ENCODE peak calls at places on chromosomes 3 and 15, in nine cellular contexts. One of them, this sample, is unnamed.

GRCh38 chr3:18444597-18445420 is 19.7 kb upstream of the SATB1 start:
- DNase-seq in heart left ventricle: peak; percentile 89
- DNase-seq in choroid plexus epithelial cell: peak; percentile 44
- DNase-seq in uterus: peak; percentile 36
- DNase-seq in lower leg skin: peak; percentile 91
- DNase-seq in foreskin fibroblast: peak; percentile 86
- DNase-seq in OCI-LY7: peak; percentile 60
- DNase-seq in endothelial cell of umbilical vein: peak; percentile 35
- DNase-seq in HFF-Myc: no peak
- DNase-seq in this sample: peak; percentile 95

GRCh38 chr15:86691091-86691490 is 611.4 kb downstream of the AGBL1 start:
- DNase-seq in heart left ventricle: no peak
- DNase-seq in choroid plexus epithelial cell: peak; percentile 0
- DNase-seq in HFF-Myc: no peak
- DNase-seq in lower leg skin: no peak
- DNase-seq in foreskin fibroblast: no peak
- DNase-seq in uterus: no peak
- DNase-seq in OCI-LY7: no peak
- DNase-seq in endothelial cell of umbilical vein: no peak
- DNase-seq in this sample: no peak

GRCh38 chr3:152175576-152175883 is 93.2 kb upstream of the MBNL1 start:
- DNase-seq in heart left ventricle: no peak
- DNase-seq in foreskin fibroblast: peak; percentile 91
- DNase-seq in lower leg skin: no peak
- DNase-seq in uterus: no peak
- DNase-seq in endothelial cell of umbilical vein: peak; percentile 72
- DNase-seq in choroid plexus epithelial cell: peak; percentile 94
- DNase-seq in OCI-LY7: no peak
- DNase-seq in HFF-Myc: no peak
- DNase-seq in this sample: no peak

GRCh38 chr3:142467738-142468137 is 19.9 kb upstream of the XRN1 start:
- DNase-seq in endothelial cell of umbilical vein: no peak
- DNase-seq in choroid plexus epithelial cell: no peak
- DNase-seq in foreskin fibroblast: no peak
- DNase-seq in lower leg skin: no peak
- DNase-seq in uterus: no peak
- DNase-seq in OCI-LY7: no peak
- DNase-seq in heart left ventricle: no peak
- DNase-seq in HFF-Myc: no peak
- DNase-seq in this sample: no peak

GRCh38 chr15:95287774-95288173 is 1042.7 kb upstream of the NR2F2 start:
- DNase-seq in OCI-LY7: no peak
- DNase-seq in uterus: no peak
- DNase-seq in foreskin fibroblast: no peak
- DNase-seq in HFF-Myc: no peak
- DNase-seq in endothelial cell of umbilical vein: peak; percentile 46
- DNase-seq in heart left ventricle: no peak
- DNase-seq in lower leg skin: no peak
- DNase-seq in choroid plexus epithelial cell: peak; percentile 55
- DNase-seq in this sample: no peak

GRCh38 chr3:27376109-27376772 is 7.1 kb upstream of the NEK10 start:
- DNase-seq in heart left ventricle: no peak
- DNase-seq in OCI-LY7: no peak
- DNase-seq in uterus: no peak
- DNase-seq in lower leg skin: no peak
- DNase-seq in choroid plexus epithelial cell: no peak
- DNase-seq in foreskin fibroblast: no peak
- DNase-seq in endothelial cell of umbilical vein: no peak
- DNase-seq in HFF-Myc: no peak
- DNase-seq in this sample: no peak

GRCh38 chr3:59818-60217 is 136.7 kb upstream of the CHL1 start:
- DNase-seq in uterus: no peak
- DNase-seq in foreskin fibroblast: no peak
- DNase-seq in HFF-Myc: no peak
- DNase-seq in lower leg skin: no peak
- DNase-seq in heart left ventricle: no peak
- DNase-seq in endothelial cell of umbilical vein: no peak
- DNase-seq in choroid plexus epithelial cell: no peak
- DNase-seq in OCI-LY7: no peak
- DNase-seq in this sample: no peak

GRCh38 chr15:86571873-86572272 is 492.2 kb downstream of the AGBL1 start:
- DNase-seq in uterus: no peak
- DNase-seq in lower leg skin: no peak
- DNase-seq in heart left ventricle: no peak
- DNase-seq in foreskin fibroblast: no peak
- DNase-seq in HFF-Myc: no peak
- DNase-seq in endothelial cell of umbilical vein: no peak
- DNase-seq in choroid plexus epithelial cell: no peak
- DNase-seq in OCI-LY7: no peak
- DNase-seq in this sample: no peak

GRCh38 chr3:137071104-137071503 is 113.3 kb downstream of the IL20RB start:
- DNase-seq in uterus: no peak
- DNase-seq in foreskin fibroblast: no peak
- DNase-seq in endothelial cell of umbilical vein: no peak
- DNase-seq in lower leg skin: no peak
- DNase-seq in HFF-Myc: no peak
- DNase-seq in heart left ventricle: no peak
- DNase-seq in choroid plexus epithelial cell: peak; percentile 2
- DNase-seq in OCI-LY7: no peak
- DNase-seq in this sample: no peak

GRCh38 chr3:40096561-40097506 is 212.7 kb upstream of the EIF1B start:
- DNase-seq in uterus: no peak
- DNase-seq in endothelial cell of umbilical vein: no peak
- DNase-seq in lower leg skin: no peak
- DNase-seq in heart left ventricle: no peak
- DNase-seq in HFF-Myc: no peak
- DNase-seq in choroid plexus epithelial cell: no peak
- DNase-seq in foreskin fibroblast: peak; percentile 66
- DNase-seq in OCI-LY7: no peak
- DNase-seq in this sample: no peak

GRCh38 chr3:31890742-31891469 is 90.2 kb downstream of the OSBPL10 start:
- DNase-seq in uterus: no peak
- DNase-seq in foreskin fibroblast: no peak
- DNase-seq in heart left ventricle: no peak
- DNase-seq in OCI-LY7: no peak
- DNase-seq in lower leg skin: no peak
- DNase-seq in HFF-Myc: no peak
- DNase-seq in endothelial cell of umbilical vein: no peak
- DNase-seq in choroid plexus epithelial cell: no peak
- DNase-seq in this sample: no peak

GRCh38 chr15:101618861-101619614 is 33.1 kb downstream of the TM2D3 start:
- DNase-seq in OCI-LY7: no peak
- DNase-seq in lower leg skin: no peak
- DNase-seq in foreskin fibroblast: no peak
- DNase-seq in endothelial cell of umbilical vein: peak; percentile 14
- DNase-seq in HFF-Myc: no peak
- DNase-seq in choroid plexus epithelial cell: no peak
- DNase-seq in uterus: no peak
- DNase-seq in heart left ventricle: no peak
- DNase-seq in this sample: no peak

GRCh38 chr3:156732715-156733114 is 58.3 kb downstream of the TIPARP start:
- DNase-seq in lower leg skin: no peak
- DNase-seq in HFF-Myc: no peak
- DNase-seq in OCI-LY7: no peak
- DNase-seq in heart left ventricle: no peak
- DNase-seq in uterus: no peak
- DNase-seq in choroid plexus epithelial cell: no peak
- DNase-seq in foreskin fibroblast: no peak
- DNase-seq in endothelial cell of umbilical vein: no peak
- DNase-seq in this sample: no peak

GRCh38 chr15:69554321-69554961 is 101.8 kb downstream of the RPLP1 start:
- DNase-seq in OCI-LY7: no peak
- DNase-seq in HFF-Myc: no peak
- DNase-seq in lower leg skin: no peak
- DNase-seq in heart left ventricle: no peak
- DNase-seq in choroid plexus epithelial cell: no peak
- DNase-seq in endothelial cell of umbilical vein: no peak
- DNase-seq in uterus: no peak
- DNase-seq in foreskin fibroblast: no peak
- DNase-seq in this sample: no peak

GRCh38 chr3:139691619-139692018 is 13.8 kb upstream of the NMNAT3 start:
- DNase-seq in foreskin fibroblast: no peak
- DNase-seq in endothelial cell of umbilical vein: no peak
- DNase-seq in OCI-LY7: no peak
- DNase-seq in uterus: no peak
- DNase-seq in lower leg skin: no peak
- DNase-seq in heart left ventricle: no peak
- DNase-seq in HFF-Myc: no peak
- DNase-seq in choroid plexus epithelial cell: no peak
- DNase-seq in this sample: no peak

GRCh38 chr3:139694542-139694941 is 16.8 kb upstream of the NMNAT3 start:
- DNase-seq in foreskin fibroblast: no peak
- DNase-seq in endothelial cell of umbilical vein: no peak
- DNase-seq in lower leg skin: no peak
- DNase-seq in OCI-LY7: no peak
- DNase-seq in uterus: no peak
- DNase-seq in heart left ventricle: no peak
- DNase-seq in choroid plexus epithelial cell: no peak
- DNase-seq in HFF-Myc: no peak
- DNase-seq in this sample: no peak

GRCh38 chr3:139695007-139695406 is 17.2 kb upstream of the NMNAT3 start:
- DNase-seq in OCI-LY7: no peak
- DNase-seq in endothelial cell of umbilical vein: no peak
- DNase-seq in HFF-Myc: no peak
- DNase-seq in choroid plexus epithelial cell: no peak
- DNase-seq in uterus: no peak
- DNase-seq in lower leg skin: no peak
- DNase-seq in heart left ventricle: no peak
- DNase-seq in foreskin fibroblast: no peak
- DNase-seq in this sample: no peak

GRCh38 chr3:139695701-139696422 is 18.1 kb upstream of the NMNAT3 start:
- DNase-seq in endothelial cell of umbilical vein: no peak
- DNase-seq in HFF-Myc: no peak
- DNase-seq in OCI-LY7: no peak
- DNase-seq in foreskin fibroblast: no peak
- DNase-seq in heart left ventricle: no peak
- DNase-seq in lower leg skin: no peak
- DNase-seq in uterus: no peak
- DNase-seq in choroid plexus epithelial cell: no peak
- DNase-seq in this sample: no peak
- TF ChIP-seq CTCF in endothelial cell of umbilical vein: no peak
- TF ChIP-seq CTCF in HFF-Myc: no peak
- TF ChIP-seq CTCF in OCI-LY7: no peak
- TF ChIP-seq CTCF in foreskin fibroblast: no peak
- TF ChIP-seq CTCF in heart left ventricle: no peak
- TF ChIP-seq CTCF in lower leg skin: no peak
- TF ChIP-seq CTCF in uterus: no peak
- TF ChIP-seq CTCF in choroid plexus epithelial cell: no peak
- TF ChIP-seq CTCF in this sample: no peak

DNA sequence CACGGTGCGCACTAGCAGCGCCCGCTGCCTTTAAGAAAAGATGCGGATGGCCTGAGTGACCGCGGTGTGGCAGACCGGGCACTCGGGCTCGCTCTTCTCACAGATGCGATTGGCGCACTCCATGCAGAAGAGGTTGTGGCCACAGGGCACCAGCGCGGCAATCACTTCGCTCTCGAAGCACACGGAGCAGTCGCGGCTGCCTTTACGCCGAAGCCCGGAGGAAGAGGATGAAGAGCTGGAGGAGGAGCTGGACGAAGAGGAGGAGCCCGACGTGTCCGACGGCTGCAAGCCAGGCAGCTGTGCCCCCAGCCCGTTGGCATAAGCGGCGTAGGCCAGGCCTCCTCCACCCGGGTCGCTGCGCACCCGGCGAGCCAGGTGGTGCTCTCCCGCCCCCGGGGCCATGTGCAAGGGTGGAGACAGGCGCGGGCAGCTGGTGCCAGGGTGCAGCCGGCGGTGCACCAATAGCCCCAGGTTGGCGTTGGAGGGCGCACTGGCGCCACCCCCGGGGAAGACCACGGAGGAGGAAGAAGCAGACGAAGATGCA is 2.6 kb downstream of the MEX3B start:
- DNase-seq in uterus: no peak
- DNase-seq in HFF-Myc: no peak
- DNase-seq in endothelial cell of umbilical vein: no peak
- DNase-seq in OCI-LY7: no peak
- DNase-seq in foreskin fibroblast: peak; percentile 33
- DNase-seq in choroid plexus epithelial cell: no peak
- DNase-seq in lower leg skin: no peak
- DNase-seq in heart left ventricle: no peak
- DNase-seq in this sample: peak; percentile 76
- H3K4me3 ChIP-seq in uterus: no peak overlapping the region
- H3K4me3 ChIP-seq in HFF-Myc: peak overlapping the region; percentile 82
- H3K4me3 ChIP-seq in endothelial cell of umbilical vein: no peak overlapping the region
- H3K4me3 ChIP-seq in OCI-LY7: no peak overlapping the region
- H3K4me3 ChIP-seq in foreskin fibroblast: peak overlapping the region; percentile 87
- H3K4me3 ChIP-seq in choroid plexus epithelial cell: peak overlapping the region; percentile 75
- H3K4me3 ChIP-seq in lower leg skin: no peak overlapping the region
- H3K4me3 ChIP-seq in heart left ventricle: peak overlapping the region; percentile 92
- H3K4me3 ChIP-seq in this sample: no peak overlapping the region

GRCh38 chr15:67074886-67075229 is 9.5 kb downstream of the SMAD3 start:
- DNase-seq in choroid plexus epithelial cell: no peak
- DNase-seq in lower leg skin: no peak
- DNase-seq in OCI-LY7: no peak
- DNase-seq in endothelial cell of umbilical vein: no peak
- DNase-seq in foreskin fibroblast: peak; percentile 43
- DNase-seq in uterus: no peak
- DNase-seq in HFF-Myc: no peak
- DNase-seq in heart left ventricle: no peak
- DNase-seq in this sample: no peak
- TF ChIP-seq CTCF in choroid plexus epithelial cell: no peak
- TF ChIP-seq CTCF in lower leg skin: no peak
- TF ChIP-seq CTCF in OCI-LY7: no peak
- TF ChIP-seq CTCF in endothelial cell of umbilical vein: no peak
- TF ChIP-seq CTCF in foreskin fibroblast: no peak
- TF ChIP-seq CTCF in uterus: no peak
- TF ChIP-seq CTCF in HFF-Myc: no peak
- TF ChIP-seq CTCF in heart left ventricle: no peak
- TF ChIP-seq CTCF in this sample: no peak

GRCh38 chr3:51390186-51390585 is 899 bp upstream of the RBM15B start:
- DNase-seq in foreskin fibroblast: no peak
- DNase-seq in HFF-Myc: no peak
- DNase-seq in heart left ventricle: no peak
- DNase-seq in choroid plexus epithelial cell: no peak
- DNase-seq in endothelial cell of umbilical vein: no peak
- DNase-seq in OCI-LY7: no peak
- DNase-seq in lower leg skin: peak; percentile 68
- DNase-seq in uterus: no peak
- DNase-seq in this sample: no peak
- H3K4me3 ChIP-seq in foreskin fibroblast: no peak overlapping the region
- H3K4me3 ChIP-seq in HFF-Myc: peak overlapping the region; percentile 38
- H3K4me3 ChIP-seq in heart left ventricle: peak overlapping the region; percentile 61
- H3K4me3 ChIP-seq in choroid plexus epithelial cell: no peak overlapping the region
- H3K4me3 ChIP-seq in endothelial cell of umbilical vein: no peak overlapping the region
- H3K4me3 ChIP-seq in OCI-LY7: peak overlapping the region; percentile 86
- H3K4me3 ChIP-seq in lower leg skin: no peak overlapping the region
- H3K4me3 ChIP-seq in uterus: peak overlapping the region; percentile 15
- H3K4me3 ChIP-seq in this sample: peak overlapping the region; percentile 70

DNA sequence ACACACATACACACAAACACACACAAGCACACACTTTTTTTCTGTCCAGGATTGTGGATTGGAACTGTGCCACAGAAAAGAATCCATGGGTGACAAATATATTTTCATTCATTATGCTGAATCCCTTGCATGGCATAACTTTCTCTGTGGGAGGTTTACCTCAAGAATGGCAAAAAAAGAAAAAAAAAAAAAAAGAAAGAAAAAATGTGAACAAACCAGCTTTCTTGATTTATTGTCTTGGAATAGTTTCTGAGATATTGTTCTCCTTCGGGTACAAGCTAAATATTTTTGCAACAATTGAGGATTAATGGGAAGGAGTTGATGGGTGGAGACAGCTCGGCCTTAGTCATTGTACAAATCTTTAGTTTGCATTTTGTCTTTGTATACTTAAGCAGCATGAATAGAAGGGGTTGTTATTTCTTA is 153.1 kb downstream of the GMNC start:
- DNase-seq in uterus: no peak
- DNase-seq in HFF-Myc: no peak
- DNase-seq in foreskin fibroblast: no peak
- DNase-seq in endothelial cell of umbilical vein: no peak
- DNase-seq in heart left ventricle: no peak
- DNase-seq in OCI-LY7: no peak
- DNase-seq in lower leg skin: no peak
- DNase-seq in choroid plexus epithelial cell: peak; percentile 67
- DNase-seq in this sample: no peak
- TF ChIP-seq CTCF in uterus: no peak
- TF ChIP-seq CTCF in HFF-Myc: no peak
- TF ChIP-seq CTCF in foreskin fibroblast: no peak
- TF ChIP-seq CTCF in endothelial cell of umbilical vein: no peak
- TF ChIP-seq CTCF in heart left ventricle: no peak
- TF ChIP-seq CTCF in OCI-LY7: no peak
- TF ChIP-seq CTCF in lower leg skin: no peak
- TF ChIP-seq CTCF in choroid plexus epithelial cell: no peak
- TF ChIP-seq CTCF in this sample: no peak